ENCODE peak calls at places on chromosomes 7 and 10, in eight cellular contexts. Q, H, A, C, S, T, U and X are unnamed samples.
A peak's percentile ranks its signal among the peaks of the same experiment; 100 is the strongest.

GRCh38 chr7:101858437-101859385 is 41.3 kb downstream of the CUX1 start:
- DNase-seq in Q (no peak), H (no peak), A (no peak), C (no peak), S (no peak), T (peak; percentile 34), U (no peak), X (no peak)

GRCh38 chr7:139241258-139241657 is 10.2 kb downstream of the UBN2 start:
- DNase-seq in Q (no peak), H (no peak), A (no peak), C (no peak), S (no peak), T (no peak), U (no peak), X (no peak)

GRCh38 chr7:21941570-21942224 is 4.0 kb downstream of the CDCA7L start:
- DNase-seq in Q (no peak), H (peak; percentile 48), A (no peak), C (no peak), S (no peak), T (no peak), U (no peak), X (no peak)

GRCh38 chr10:30842185-30842584 is 189.5 kb downstream of the ZNF438 start:
- DNase-seq in Q (no peak), H (no peak), A (no peak), C (no peak), S (no peak), T (no peak), U (no peak), X (no peak)

GRCh38 chr7:30828591-30828990 is 57.4 kb downstream of the MINDY4 start:
- DNase-seq in Q (no peak), H (no peak), A (no peak), C (no peak), S (no peak), T (no peak), U (no peak), X (no peak)

GRCh38 chr7:121544726-121545125 is 148.6 kb upstream of the FAM3C start:
- DNase-seq in Q (no peak), H (peak; percentile 96), A (no peak), C (no peak), S (peak; percentile 41), T (peak; percentile 98), U (no peak), X (no peak)

GRCh38 chr7:2821161-2821841 is 22.8 kb downstream of the GNA12 start:
- DNase-seq in Q (no peak), H (peak; percentile 88), A (no peak), C (no peak), S (no peak), T (peak; percentile 86), U (no peak), X (no peak)

GRCh38 chr7:1024331-1024761 is 20.0 kb upstream of the GPR146 start:
- DNase-seq in Q (no peak), H (no peak), A (no peak), C (no peak), S (no peak), T (no peak), U (peak; percentile 84), X (peak; percentile 78)

GRCh38 chr7:158355456-158356065 is 232.1 kb downstream of the PTPRN2 start:
- DNase-seq in Q (no peak), H (peak; percentile 1), A (no peak), C (peak; percentile 23), S (no peak), T (no peak), U (no peak), X (no peak)

GRCh38 chr7:36079446-36080025 is 73.5 kb upstream of the EEPD1 start:
- DNase-seq in Q (no peak), H (peak; percentile 40), A (no peak), C (no peak), S (no peak), T (peak; percentile 71), U (no peak), X (no peak)

GRCh38 chr7:98674461-98674860 is 57.4 kb downstream of the NPTX2 start:
- DNase-seq in Q (no peak), H (no peak), A (no peak), C (no peak), S (no peak), T (no peak), U (no peak), X (no peak)

GRCh38 chr10:66827353-66827752 is 98.5 kb upstream of the LRRTM3 start:
- DNase-seq in Q (no peak), H (peak; percentile 87), A (no peak), C (no peak), S (no peak), T (peak; percentile 81), U (no peak), X (no peak)

GRCh38 chr7:1351881-1352625 is 107.2 kb downstream of the MICALL2 start:
- DNase-seq in Q (no peak), H (no peak), A (no peak), C (no peak), S (no peak), T (no peak), U (no peak), X (no peak)

GRCh38 chr10:34698979-34699378 is 116.1 kb downstream of the PARD3 start:
- DNase-seq in Q (no peak), H (peak; percentile 83), A (no peak), C (no peak), S (no peak), T (peak; percentile 86), U (no peak), X (no peak)

GRCh38 chr10:94038024-94038423 is 44.3 kb downstream of the PLCE1 start:
- DNase-seq in Q (no peak), H (peak; percentile 58), A (no peak), C (no peak), S (no peak), T (peak; percentile 96), U (no peak), X (no peak)